ENCODE peak calls at places on chromosomes 5 and 9, in eight cellular contexts. K, S, I, N, V, R, G and D are unnamed samples.

GRCh38 chr5:71778678-71779276 is 59.7 kb downstream of the CARTPT start:
- DNase-seq in K (peak), S (peak), I (peak), N (peak), V (no peak), R (peak), G (no peak), D (peak)

GRCh38 chr5:12467799-12468198 is 563.6 kb upstream of the CTNND2 start:
- DNase-seq in K (no peak), S (no peak), I (no peak), N (no peak), V (no peak), R (no peak), G (no peak), D (no peak)

GRCh38 chr9:108057421-108058136 is 568.0 kb upstream of the KLF4 start:
- DNase-seq in K (no peak), S (no peak), I (peak), N (peak), V (no peak), R (no peak), G (peak), D (no peak)

GRCh38 chr5:25418319-25418859 is 773.6 kb upstream of the CDH10 start:
- DNase-seq in K (no peak), S (no peak), I (no peak), N (no peak), V (no peak), R (no peak), G (no peak), D (no peak)

GRCh38 chr5:14880688-14881087 is 9.1 kb upstream of the ANKH start:
- DNase-seq in K (peak), S (no peak), I (peak), N (peak), V (no peak), R (no peak), G (peak), D (no peak)

GRCh38 chr9:86828631-86829030 is 118.7 kb downstream of the GAS1 start:
- DNase-seq in K (no peak), S (no peak), I (no peak), N (no peak), V (no peak), R (no peak), G (no peak), D (no peak)

GRCh38 chr5:142432369-142432863 is 107.6 kb upstream of the SPRY4 start:
- DNase-seq in K (no peak), S (no peak), I (no peak), N (no peak), V (no peak), R (no peak), G (no peak), D (peak)

GRCh38 chr5:121087560-121087959 is 623.5 kb downstream of the PRR16 start:
- DNase-seq in K (no peak), S (no peak), I (no peak), N (no peak), V (no peak), R (no peak), G (no peak), D (no peak)

GRCh38 chr9:120712539-120713031 is 1.7 kb downstream of the MEGF9 start:
- DNase-seq in K (no peak), S (no peak), I (no peak), N (no peak), V (no peak), R (no peak), G (no peak), D (no peak)

GRCh38 chr5:138709216-138709615 is 44.0 kb upstream of the CTNNA1 start:
- DNase-seq in K (no peak), S (no peak), I (no peak), N (no peak), V (no peak), R (no peak), G (no peak), D (no peak)

GRCh38 chr9:9631302-9631701 is 981.5 kb downstream of the PTPRD start:
- DNase-seq in K (no peak), S (peak), I (no peak), N (no peak), V (no peak), R (no peak), G (no peak), D (no peak)

GRCh38 chr5:174533771-174534221 is 190.6 kb upstream of the MSX2 start:
- DNase-seq in K (no peak), S (no peak), I (peak), N (peak), V (no peak), R (no peak), G (peak), D (no peak)

GRCh38 chr9:83059417-83059816 is 3.5 kb downstream of the RASEF start:
- DNase-seq in K (no peak), S (no peak), I (no peak), N (no peak), V (no peak), R (no peak), G (no peak), D (no peak)

GRCh38 chr9:19967567-19968459 is 179.0 kb upstream of the SLC24A2 start:
- DNase-seq in K (no peak), S (no peak), I (no peak), N (peak), V (no peak), R (no peak), G (no peak), D (peak)

GRCh38 chr5:77168187-77168883 is 42.1 kb upstream of the PDE8B start:
- DNase-seq in K (no peak), S (no peak), I (peak), N (no peak), V (peak), R (peak), G (peak), D (no peak)

GRCh38 chr9:93299418-93300174 is 115.7 kb downstream of the WNK2 start:
- DNase-seq in K (no peak), S (no peak), I (no peak), N (no peak), V (peak), R (no peak), G (no peak), D (no peak)

GRCh38 chr5:154422298-154422697 is 23.5 kb upstream of the SAP30L start:
- DNase-seq in K (no peak), S (no peak), I (no peak), N (no peak), V (no peak), R (no peak), G (no peak), D (no peak)

GRCh38 chr5:154418344-154418820 is 27.4 kb upstream of the SAP30L start:
- DNase-seq in K (no peak), S (no peak), I (no peak), N (no peak), V (no peak), R (no peak), G (no peak), D (no peak)

GRCh38 chr5:154419236-154419635 is 26.6 kb upstream of the SAP30L start:
- DNase-seq in K (no peak), S (no peak), I (no peak), N (no peak), V (peak), R (no peak), G (no peak), D (no peak)

DNA sequence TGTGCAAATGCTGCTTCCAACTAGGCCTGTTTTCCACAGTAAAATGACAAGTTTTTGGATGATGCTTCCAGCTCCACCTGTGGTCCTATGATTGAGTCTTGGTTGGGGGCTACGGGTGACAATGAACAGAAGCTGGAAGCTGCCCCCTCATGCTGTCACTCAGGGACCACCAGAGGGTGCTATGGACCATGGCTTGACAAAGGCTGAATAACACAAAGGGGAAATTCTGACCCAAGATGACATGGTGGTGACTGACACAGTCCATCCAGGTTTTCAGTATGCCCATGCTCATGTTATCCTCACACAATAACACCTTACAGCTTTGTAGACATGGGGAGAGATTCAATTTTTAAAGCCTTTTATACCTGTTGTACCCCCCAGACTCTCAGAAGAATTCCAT is 23.9 kb upstream of the SAP30L start:
- DNase-seq in K (no peak), S (peak), I (peak), N (no peak), V (no peak), R (no peak), G (no peak), D (peak)
- TF ChIP-seq CTCF in K (peak), S (peak), I (peak), N (peak), V (no peak), R (peak), G (peak), D (no peak)

GRCh38 chr5:157359350-157359910 is 93.5 kb downstream of the CYFIP2 start:
- DNase-seq in K (no peak), S (no peak), I (no peak), N (no peak), V (peak), R (no peak), G (no peak), D (no peak)
- TF ChIP-seq CTCF in K (no peak), S (no peak), I (no peak), N (no peak), V (no peak), R (no peak), G (no peak), D (no peak)

DNA sequence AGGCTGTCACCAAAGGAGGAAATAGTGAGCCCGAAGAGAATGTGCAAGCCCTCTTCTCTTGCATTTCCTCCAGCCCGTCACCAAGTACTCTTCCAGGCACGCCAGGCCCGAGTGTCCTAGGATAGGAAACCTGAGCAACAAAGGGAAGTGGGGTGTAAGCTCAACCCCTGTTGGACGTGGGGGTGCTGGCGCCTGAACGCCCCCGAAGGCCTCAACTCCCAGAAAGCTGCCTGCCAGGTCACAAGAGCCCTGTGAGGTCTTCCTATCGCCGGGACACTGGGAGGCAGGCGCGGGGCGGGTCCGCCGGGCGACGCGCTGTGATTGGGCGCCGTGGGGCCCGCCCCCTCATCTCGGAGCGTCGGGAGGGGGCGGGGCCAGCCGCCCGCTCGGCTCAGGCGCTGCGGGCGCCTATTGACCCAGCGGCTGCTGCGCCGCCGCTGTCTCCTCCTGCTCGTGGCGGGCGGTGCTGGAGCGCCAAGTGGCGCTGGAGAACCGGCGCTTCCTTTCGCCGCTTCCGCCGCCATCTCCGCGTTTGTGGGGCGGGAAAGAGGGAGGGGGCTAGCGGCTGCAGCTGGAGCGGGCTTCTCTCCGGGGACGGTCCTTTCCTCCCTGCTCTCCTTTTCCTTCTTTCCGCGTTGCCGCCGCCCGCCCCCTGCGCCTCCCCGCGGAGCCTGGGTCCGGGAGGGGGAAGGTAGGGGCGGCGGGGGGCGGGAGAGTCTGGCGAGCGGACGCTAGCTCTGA is 558 bp upstream of the MAN2A1 start:
- DNase-seq in K (peak), S (peak), I (peak), N (peak), V (peak), R (peak), G (peak), D (peak)
- TF ChIP-seq CTCF in K (no peak), S (no peak), I (no peak), N (no peak), V (peak), R (no peak), G (no peak), D (no peak)

DNA sequence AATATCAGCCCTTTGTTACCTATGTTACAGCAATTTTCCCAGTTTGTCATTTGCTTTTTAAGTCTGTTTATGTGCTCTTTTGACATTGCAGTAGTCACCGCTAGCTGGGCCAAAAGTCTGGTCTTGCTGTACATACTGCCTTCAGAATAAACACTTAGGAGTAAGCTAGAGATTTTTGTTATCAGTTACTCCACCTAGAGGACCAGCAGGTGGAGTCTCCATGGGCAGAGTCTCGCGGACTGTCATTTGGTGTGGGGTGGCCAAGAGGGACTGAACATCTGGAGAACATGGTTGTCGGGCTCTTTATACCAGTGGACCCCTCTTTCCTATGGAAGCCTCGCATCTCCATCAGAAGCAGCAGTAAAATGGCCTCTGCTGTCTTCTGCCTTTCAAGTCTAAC is 10.8 kb upstream of the MGAT1 start:
- DNase-seq in K (no peak), S (peak), I (no peak), N (no peak), V (no peak), R (no peak), G (no peak), D (no peak)
- TF ChIP-seq CTCF in K (no peak), S (peak), I (no peak), N (no peak), V (no peak), R (peak), G (no peak), D (no peak)

DNA sequence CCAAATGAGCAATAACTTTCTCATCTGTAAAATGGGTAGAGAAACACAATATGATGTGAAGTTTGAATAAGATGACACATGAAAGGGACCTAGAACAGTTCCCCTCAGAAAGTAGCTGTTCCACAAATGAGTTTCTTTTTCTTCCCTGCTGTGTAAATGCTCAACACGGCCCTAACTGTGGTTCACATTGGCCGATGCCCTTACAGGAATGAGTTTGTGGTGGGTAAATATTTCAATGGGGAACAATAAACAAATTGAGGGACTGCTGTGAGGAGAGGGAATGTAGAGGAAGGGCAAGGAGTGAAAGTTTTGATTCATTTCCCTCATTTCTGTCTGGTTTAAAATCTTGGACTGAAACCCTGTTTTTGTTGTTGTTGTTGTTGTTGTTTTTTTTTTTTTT is 12.8 kb downstream of the C6 start:
- DNase-seq in K (no peak), S (no peak), I (no peak), N (no peak), V (no peak), R (no peak), G (no peak), D (no peak)
- TF ChIP-seq CTCF in K (no peak), S (no peak), I (no peak), N (no peak), V (no peak), R (no peak), G (no peak), D (no peak)

DNA sequence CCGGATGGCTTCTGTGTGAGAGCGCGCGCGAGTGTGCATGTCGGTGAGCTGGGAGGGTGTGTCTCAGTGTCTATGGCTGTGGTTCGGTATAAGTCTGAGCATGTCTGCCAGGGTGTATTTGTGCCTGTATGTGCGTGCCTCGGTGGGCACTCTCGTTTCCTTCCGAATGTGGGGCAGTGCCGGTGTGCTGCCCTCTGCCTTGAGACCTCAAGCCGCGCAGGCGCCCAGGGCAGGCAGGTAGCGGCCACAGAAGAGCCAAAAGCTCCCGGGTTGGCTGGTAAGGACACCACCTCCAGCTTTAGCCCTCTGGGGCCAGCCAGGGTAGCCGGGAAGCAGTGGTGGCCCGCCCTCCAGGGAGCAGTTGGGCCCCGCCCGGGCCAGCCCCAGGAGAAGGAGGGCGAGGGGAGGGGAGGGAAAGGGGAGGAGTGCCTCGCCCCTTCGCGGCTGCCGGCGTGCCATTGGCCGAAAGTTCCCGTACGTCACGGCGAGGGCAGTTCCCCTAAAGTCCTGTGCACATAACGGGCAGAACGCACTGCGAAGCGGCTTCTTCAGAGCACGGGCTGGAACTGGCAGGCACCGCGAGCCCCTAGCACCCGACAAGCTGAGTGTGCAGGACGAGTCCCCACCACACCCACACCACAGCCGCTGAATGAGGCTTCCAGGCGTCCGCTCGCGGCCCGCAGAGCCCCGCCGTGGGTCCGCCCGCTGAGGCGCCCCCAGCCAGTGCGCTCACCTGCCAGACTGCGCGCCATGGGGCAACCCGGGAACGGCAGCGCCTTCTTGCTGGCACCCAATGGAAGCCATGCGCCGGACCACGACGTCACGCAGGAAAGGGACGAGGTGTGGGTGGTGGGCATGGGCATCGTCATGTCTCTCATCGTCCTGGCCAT is at the start of gene ADRB2:
- DNase-seq in K (peak), S (peak), I (peak), N (peak), V (peak), R (peak), G (peak), D (peak)
- TF ChIP-seq CTCF in K (no peak), S (no peak), I (peak), N (peak), V (no peak), R (no peak), G (no peak), D (no peak)